ENCODE peak calls at places on chromosomes 2 and 18, in seven cellular contexts. P is lung, L is astrocyte, Y is stomach, C is heart right ventricle, Q is left lung, E is PC-3. I is an unnamed sample. For H3K9me3, the result is how much of the 10 kb centered on the place peaks cover.

GRCh38 chr2:105166671-105167070 is 74.9 kb upstream of the GPR45 start:
- DNase-seq in P (no peak), L (no peak), Y (no peak), C (no peak), Q (no peak), E (no peak), I (no peak)

GRCh38 chr2:127067620-127068350 is 39.2 kb downstream of the BIN1 start:
- DNase-seq in P (peak), L (peak), Y (peak), C (peak), Q (peak), E (peak), I (peak)

GRCh38 chr2:240369725-240370585 is 65.5 kb upstream of the GPC1 start:
- DNase-seq in P (peak), L (peak), Y (peak), C (peak), Q (peak), E (peak), I (peak)

GRCh38 chr2:120559401-120559800 is 176.3 kb upstream of the GLI2 start:
- DNase-seq in P (no peak), L (peak), Y (no peak), C (no peak), Q (no peak), E (peak), I (peak)

GRCh38 chr2:240277073-240277806 is 136.8 kb upstream of the OTOS start:
- DNase-seq in P (peak), L (peak), Y (peak), C (no peak), Q (peak), E (peak), I (no peak)

GRCh38 chr2:204574473-204574872 is 29.2 kb downstream of the PARD3B start:
- DNase-seq in P (no peak), L (no peak), Y (no peak), C (no peak), Q (no peak), E (no peak), I (no peak)

GRCh38 chr2:234405472-234405871 is 91.4 kb downstream of the ARL4C start:
- DNase-seq in P (no peak), L (no peak), Y (no peak), C (no peak), Q (no peak), E (no peak), I (no peak)

GRCh38 chr2:100744589-100744988 is 75.3 kb upstream of the NPAS2 start:
- DNase-seq in P (no peak), L (peak), Y (no peak), C (no peak), Q (no peak), E (peak), I (peak)

GRCh38 chr2:36912692-36913091 is 53.6 kb downstream of the STRN start:
- DNase-seq in P (no peak), L (peak), Y (no peak), C (no peak), Q (no peak), E (peak), I (no peak)

GRCh38 chr2:47560107-47560819 is 157.3 kb downstream of the MSH2 start:
- DNase-seq in P (no peak), L (no peak), Y (no peak), C (peak), Q (no peak), E (no peak), I (no peak)

GRCh38 chr2:74004212-74005182 is 19.8 kb downstream of the TET3 start:
- DNase-seq in P (no peak), L (no peak), Y (no peak), C (no peak), Q (no peak), E (no peak), I (no peak)

GRCh38 chr2:128732976-128733431 is 414.3 kb upstream of the HS6ST1 start:
- DNase-seq in P (no peak), L (peak), Y (no peak), C (no peak), Q (no peak), E (no peak), I (no peak)

GRCh38 chr2:217905906-217906305 is 96.9 kb downstream of the TNS1 start:
- DNase-seq in P (no peak), L (no peak), Y (no peak), C (no peak), Q (no peak), E (no peak), I (no peak)

GRCh38 chr2:217904614-217904965 is 98.2 kb downstream of the TNS1 start:
- DNase-seq in P (no peak), L (no peak), Y (no peak), C (no peak), Q (no peak), E (no peak), I (no peak)

GRCh38 chr2:217903859-217904613 is 98.8 kb downstream of the TNS1 start:
- DNase-seq in P (peak), L (peak), Y (peak), C (peak), Q (peak), E (no peak), I (no peak)

GRCh38 chr2:217906787-217907186 is 96.0 kb downstream of the TNS1 start:
- DNase-seq in P (peak), L (no peak), Y (no peak), C (peak), Q (peak), E (no peak), I (no peak)

DNA sequence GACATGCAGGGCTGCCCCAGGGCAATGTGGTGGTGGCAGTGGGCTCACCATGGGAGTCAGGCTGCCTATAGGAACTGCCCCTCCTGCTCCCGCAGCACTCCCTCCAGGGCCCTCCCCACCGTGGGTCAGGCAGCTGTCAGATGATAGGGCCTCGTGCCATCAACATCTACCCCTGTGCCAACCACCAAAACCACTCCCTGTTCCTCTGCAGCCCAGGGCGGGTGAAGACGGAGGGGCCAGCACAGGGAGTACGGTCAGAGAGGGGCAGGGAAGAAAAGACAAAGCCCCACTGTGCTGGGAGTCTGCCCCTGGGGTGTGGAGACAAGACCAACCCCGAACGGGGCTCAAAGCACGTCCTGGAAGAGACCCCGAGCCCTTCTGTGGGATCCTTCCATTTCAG is 97.4 kb downstream of the TNS1 start:
- DNase-seq in P (no peak), L (no peak), Y (no peak), C (peak), Q (peak), E (no peak), I (no peak)
- H3K4me3 ChIP-seq in P (no peak), L (no peak), Y (no peak), C (peak), Q (no peak), E (no peak), I (no peak)

GRCh38 chr18:24534737-24535136 is 74.3 kb downstream of the HRH4 start:
- DNase-seq in P (no peak), L (no peak), Y (no peak), C (no peak), Q (no peak), E (no peak), I (no peak)
- H3K27ac ChIP-seq in P (no peak), L (no peak), Y (no peak), C (no peak), Q (no peak), E (no peak), I (no peak)

DNA sequence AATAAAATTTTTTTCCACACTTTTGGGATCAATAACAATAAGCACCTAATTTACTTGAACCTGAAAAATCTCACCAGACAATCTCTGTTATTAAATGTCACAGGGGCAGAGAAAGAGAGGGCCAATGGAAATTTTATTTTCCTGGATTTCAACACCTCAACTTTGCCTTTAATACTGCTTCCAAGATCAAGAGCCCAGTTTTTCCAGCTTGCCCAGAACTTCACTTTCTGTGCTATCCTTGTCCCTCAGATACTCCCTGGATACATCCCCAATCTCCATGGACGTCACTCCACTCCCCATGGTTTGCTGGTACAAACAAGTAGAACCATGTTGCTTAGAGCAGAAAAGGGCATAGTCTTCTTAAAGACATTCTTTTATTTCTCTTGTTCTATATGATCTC is 29.3 kb upstream of the PID1 start:
- DNase-seq in P (no peak), L (no peak), Y (no peak), C (no peak), Q (no peak), E (no peak), I (no peak)
- H3K9me3 ChIP-seq in P (under half), L (under half), Y (under half), C (under half), Q (under half), E (under half), I (under half)

GRCh38 chr2:231926180-231926741 is at the start of gene NPPC:
- DNase-seq in P (no peak), L (peak), Y (peak), C (peak), Q (peak), E (peak), I (peak)

GRCh38 chr2:231927566-231927890 is 1.3 kb upstream of the NPPC start:
- DNase-seq in P (no peak), L (no peak), Y (no peak), C (no peak), Q (peak), E (no peak), I (peak)

GRCh38 chr2:231928481-231928880 is 2.3 kb upstream of the NPPC start:
- DNase-seq in P (no peak), L (no peak), Y (peak), C (no peak), Q (peak), E (no peak), I (peak)

GRCh38 chr2:231925303-231926179 is 655 bp downstream of the NPPC start:
- DNase-seq in P (peak), L (peak), Y (peak), C (peak), Q (peak), E (peak), I (peak)

DNA sequence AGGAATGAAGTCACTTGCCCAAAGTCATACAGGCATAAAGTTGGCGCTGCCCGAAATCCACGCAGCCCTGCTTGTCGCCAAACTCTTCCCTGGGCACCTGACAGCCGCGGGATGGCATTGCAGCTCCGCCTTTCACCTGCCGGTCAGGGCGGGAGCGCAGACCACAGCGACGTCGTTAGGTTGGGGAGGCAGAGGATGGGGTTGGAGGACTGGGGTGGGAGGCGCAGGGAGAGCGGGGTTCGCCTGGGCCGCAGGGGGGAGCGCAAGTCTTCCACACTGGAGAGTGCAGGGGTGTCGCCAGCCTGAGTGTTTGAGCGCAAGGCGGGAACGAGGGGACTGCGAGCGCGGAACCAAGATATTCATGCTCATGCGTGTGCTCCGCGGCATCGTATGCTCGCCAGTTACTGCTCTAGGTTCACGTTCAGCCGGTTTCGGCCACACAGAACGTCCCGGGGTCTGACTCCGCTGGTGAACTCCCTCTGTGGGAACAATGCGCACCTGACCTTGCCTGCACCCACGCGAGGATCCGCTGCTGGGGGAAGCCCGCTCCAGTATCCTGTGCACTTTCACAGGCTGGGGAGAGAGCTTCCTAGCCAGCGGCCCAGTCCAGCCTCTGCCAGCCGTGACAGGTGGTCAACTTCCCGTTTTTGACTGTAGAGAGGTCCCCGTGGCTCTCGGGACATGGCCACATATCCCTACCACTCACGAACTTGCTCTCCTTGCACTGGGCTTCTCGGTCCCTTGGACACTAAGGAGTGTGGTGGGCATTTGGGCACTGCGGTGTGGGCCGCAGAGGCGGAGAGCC is 767 bp upstream of the NPPC start:
- DNase-seq in P (no peak), L (no peak), Y (no peak), C (no peak), Q (no peak), E (peak), I (no peak)
- H3K4me3 ChIP-seq in P (no peak), L (peak), Y (peak), C (peak), Q (no peak), E (peak), I (no peak)

DNA sequence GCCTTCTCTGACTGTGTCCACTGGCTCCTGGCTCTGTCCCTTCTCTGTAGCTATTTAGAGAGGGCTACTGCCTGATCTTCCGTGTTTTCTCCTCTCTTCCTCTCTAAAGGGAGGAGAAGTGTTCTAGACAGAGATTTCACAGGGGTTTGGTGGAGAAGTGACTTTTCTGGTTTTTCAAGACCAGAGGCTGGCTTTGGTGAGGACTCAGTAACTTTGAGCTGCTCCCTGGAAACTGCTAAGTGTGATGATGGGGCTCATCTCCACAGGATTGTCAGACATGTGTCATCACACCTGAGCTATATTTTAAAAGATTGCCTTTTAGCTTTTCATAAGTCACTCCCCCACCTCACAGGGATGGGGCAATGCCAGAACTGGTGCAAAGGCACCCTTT is 6.2 kb downstream of the MAL start:
- DNase-seq in P (no peak), L (no peak), Y (no peak), C (no peak), Q (no peak), E (peak), I (no peak)
- H3K27ac ChIP-seq in P (no peak), L (no peak), Y (no peak), C (no peak), Q (no peak), E (peak), I (no peak)